ENCODE peak calls at places on chromosomes 12 and 14, in eight cellular contexts. N is fibroblast of pulmonary artery, X is HFFc6, I is lung, P is fibroblast of lung, A is fibroblast of mammary gland, U is lower leg skin, B is WTC11. J is an unnamed sample.
A peak's percentile ranks its signal among the peaks of the same experiment; 100 is the strongest.

GRCh38 chr12:124395284-124395752 is 100.4 kb downstream of the RFLNA start:
- DNase-seq in P (no peak), N (no peak), A (no peak), I (no peak), U (no peak), B (no peak), X (no peak), J (no peak)

GRCh38 chr12:89106950-89107349 is 245.4 kb downstream of the DUSP6 start:
- DNase-seq in U (no peak), X (no peak), A (no peak), P (no peak), B (no peak), N (no peak), I (no peak), J (no peak)

GRCh38 chr12:116202940-116203339 is 74.6 kb downstream of the MED13L start:
- DNase-seq in P (peak; percentile 29), A (no peak), X (peak; percentile 35), U (no peak), N (no peak), I (no peak), B (no peak), J (no peak)

GRCh38 chr14:65211341-65211987 is 109.1 kb upstream of the MAX start:
- DNase-seq in I (no peak), U (no peak), B (no peak), P (peak; percentile 70), X (peak; percentile 55), A (peak; percentile 75), N (peak; percentile 75), J (no peak)

GRCh38 chr12:121709478-121709890 is 3.1 kb upstream of the TMEM120B start:
- DNase-seq in I (peak; percentile 41), A (peak; percentile 83), P (peak; percentile 93), U (no peak), B (no peak), X (peak; percentile 83), N (peak; percentile 48), J (no peak)

GRCh38 chr14:73392329-73393257 is 65.8 kb downstream of the NUMB start:
- DNase-seq in I (no peak), X (no peak), U (no peak), B (no peak), A (no peak), P (no peak), N (no peak), J (no peak)

GRCh38 chr12:119208626-119209061 is 29.9 kb downstream of the HSPB8 start:
- DNase-seq in B (peak; percentile 31), N (peak; percentile 71), X (peak; percentile 58), A (peak; percentile 68), P (peak; percentile 5), I (peak; percentile 63), U (peak; percentile 94), J (peak; percentile 9)

GRCh38 chr14:93009471-93010117 is 86.6 kb downstream of the CHGA start:
- DNase-seq in I (no peak), B (no peak), X (no peak), N (no peak), A (peak; percentile 61), U (peak; percentile 90), P (no peak), J (no peak)

GRCh38 chr12:132114667-132115066 is 29.5 kb downstream of the DDX51 start:
- DNase-seq in B (no peak), N (no peak), X (no peak), P (no peak), U (peak; percentile 70), I (no peak), A (no peak), J (no peak)

GRCh38 chr12:6364037-6364360 is 11.4 kb downstream of the SCNN1A start:
- DNase-seq in N (no peak), I (no peak), X (no peak), A (no peak), P (no peak), B (no peak), U (peak; percentile 91), J (no peak)

GRCh38 chr12:1582709-1583050 is 11.7 kb downstream of the FBXL14 start:
- DNase-seq in B (no peak), U (peak; percentile 54), N (no peak), P (no peak), X (no peak), I (no peak), A (no peak), J (no peak)

GRCh38 chr12:69966839-69967238 is 141.8 kb downstream of the MYRFL start:
- DNase-seq in N (peak; percentile 35), U (no peak), P (peak; percentile 23), I (no peak), X (no peak), A (peak; percentile 83), B (no peak), J (no peak)

GRCh38 chr14:65961004-65961403 is 525.2 kb upstream of the CCDC196 start:
- DNase-seq in N (peak; percentile 76), X (peak; percentile 6), P (peak; percentile 7), I (peak; percentile 41), A (peak; percentile 62), U (peak; percentile 56), B (peak; percentile 88), J (peak; percentile 75)

GRCh38 chr12:130715150-130715995 is 726 bp downstream of the RIMBP2 start:
- DNase-seq in A (no peak), P (no peak), X (no peak), B (no peak), I (no peak), U (peak; percentile 84), N (no peak), J (no peak)

GRCh38 chr14:98136019-98136418 is 1136.0 kb downstream of the BCL11B start:
- DNase-seq in N (no peak), U (no peak), P (no peak), A (no peak), B (no peak), X (no peak), I (no peak), J (no peak)

GRCh38 chr14:98136420-98136819 is 1135.6 kb downstream of the BCL11B start:
- DNase-seq in B (no peak), P (no peak), A (no peak), X (no peak), N (no peak), U (no peak), I (no peak), J (no peak)

GRCh38 chr14:98140862-98141261 is 1131.1 kb downstream of the BCL11B start:
- DNase-seq in A (no peak), N (no peak), B (no peak), P (no peak), I (no peak), X (no peak), U (no peak), J (no peak)

GRCh38 chr14:98137626-98138025 is 1134.4 kb downstream of the BCL11B start:
- DNase-seq in A (no peak), X (no peak), B (no peak), I (no peak), U (no peak), N (no peak), P (no peak), J (no peak)

GRCh38 chr14:98138666-98139065 is 1133.3 kb downstream of the BCL11B start:
- DNase-seq in A (peak; percentile 3), U (no peak), X (no peak), I (peak; percentile 32), N (peak; percentile 20), B (peak; percentile 67), P (peak; percentile 24), J (peak; percentile 64)
- TF ChIP-seq CTCF in A (peak; percentile 35), U (no peak), X (peak; percentile 52), I (peak; percentile 12), N (peak; percentile 27), B (peak; percentile 73), P (no peak), J (peak; percentile 88)

GRCh38 chr14:74713395-74713735 is 421 bp downstream of the FCF1 start:
- DNase-seq in X (no peak), B (no peak), A (no peak), N (no peak), I (no peak), P (no peak), U (no peak), J (no peak)
- TF ChIP-seq CTCF in X (no peak), B (no peak), A (no peak), N (no peak), I (no peak), P (no peak), U (no peak), J (no peak)

DNA sequence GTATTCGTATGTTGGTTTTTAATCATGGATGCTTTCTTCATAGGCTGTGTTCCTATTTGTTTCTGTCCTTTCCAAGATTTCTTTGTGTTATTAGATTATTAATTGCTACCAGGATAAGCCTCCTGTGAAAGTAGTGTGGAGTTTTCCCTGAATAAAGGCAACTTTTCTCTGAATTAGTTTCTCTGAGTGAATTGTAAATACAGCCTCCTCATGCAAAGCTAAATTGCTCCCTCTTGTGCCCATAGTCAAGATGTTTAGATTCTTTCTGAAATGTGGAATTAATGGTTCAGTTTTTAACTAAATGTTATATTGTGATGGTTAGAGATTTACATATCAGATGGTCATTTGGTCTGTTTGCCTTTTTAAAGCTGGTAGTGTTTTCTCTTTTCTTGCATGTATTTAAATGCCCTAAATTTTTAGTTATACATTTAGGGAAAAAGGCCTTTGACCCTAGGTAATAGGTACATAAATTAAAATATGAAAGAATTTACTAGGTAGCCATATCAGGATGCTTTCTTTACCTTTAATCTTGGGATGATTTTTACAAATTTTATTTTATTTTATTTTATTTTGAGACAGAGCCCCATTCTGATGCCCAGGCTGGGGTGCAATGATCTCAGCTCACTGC is 8.9 kb downstream of the APAF1 start:
- DNase-seq in P (peak; percentile 49), I (no peak), X (peak; percentile 56), A (peak; percentile 71), U (no peak), N (peak; percentile 81), B (no peak), J (no peak)
- TF ChIP-seq CTCF in P (peak; percentile 67), I (peak; percentile 51), X (peak; percentile 80), A (peak; percentile 70), U (no peak), N (peak; percentile 65), B (no peak), J (peak; percentile 47)

DNA sequence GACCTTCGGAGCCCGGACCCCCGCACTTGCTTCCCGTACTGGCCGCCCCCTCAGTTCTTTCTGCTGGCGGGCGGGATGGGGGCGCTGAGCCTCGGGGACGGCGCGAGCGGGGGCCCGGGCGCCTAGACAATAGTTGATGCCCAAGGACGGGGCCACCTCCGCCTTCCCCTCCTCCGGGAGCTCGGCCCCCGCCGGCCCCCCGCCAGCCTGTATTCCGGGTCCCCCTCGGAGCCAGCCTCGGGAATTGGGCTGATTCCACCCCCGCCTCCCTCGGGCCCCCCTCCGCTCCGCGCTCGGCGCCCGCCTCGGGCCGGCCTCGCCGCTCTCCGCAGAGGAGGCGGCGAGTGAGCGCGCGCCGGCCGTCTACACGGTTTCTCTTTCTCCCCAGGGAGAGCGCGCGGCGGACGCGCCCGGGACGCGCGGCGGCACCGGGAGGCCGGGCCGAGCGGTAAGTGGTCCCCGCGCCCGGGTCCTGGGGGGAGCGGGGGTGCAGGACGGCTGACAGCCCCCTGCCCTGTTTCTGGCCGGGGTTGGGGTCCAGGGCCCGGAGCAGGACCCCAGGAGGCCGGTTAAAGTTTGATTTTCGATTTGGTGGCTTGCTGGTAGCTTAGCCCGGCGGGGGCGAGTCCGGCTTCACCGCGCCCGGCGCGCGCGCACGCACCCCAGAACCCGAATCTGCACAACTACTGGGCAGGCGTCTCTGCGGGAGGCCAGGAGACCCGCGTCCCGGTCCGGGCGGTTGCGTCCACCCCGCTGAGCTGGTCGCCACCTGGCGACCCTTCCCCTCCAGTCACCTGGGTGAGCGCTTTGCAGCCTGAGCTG is 413.7 kb downstream of the PCNX1 start:
- DNase-seq in N (peak; percentile 67), A (peak; percentile 39), U (peak; percentile 91), P (peak; percentile 72), I (peak; percentile 65), X (peak; percentile 29), B (peak; percentile 51), J (peak; percentile 64)
- TF ChIP-seq CTCF in N (no peak), A (no peak), U (no peak), P (no peak), I (no peak), X (peak; percentile 17), B (no peak), J (no peak)

J was measured in endothelial cell.